ENCODE peak calls at places on chromosomes 1 and 21, in seven cellular contexts. One of them, this sample, is unnamed.

GRCh38 chr1:119652587-119652986 is 4.5 kb upstream of the ZNF697 start:
- DNase-seq in mammary epithelial cell: no peak
- DNase-seq in astrocyte: no peak
- DNase-seq in HCT116: no peak
- DNase-seq in endothelial cell of umbilical vein: no peak
- DNase-seq in fibroblast of lung: no peak
- DNase-seq in keratinocyte: no peak
- DNase-seq in this sample: no peak

GRCh38 chr1:172408958-172409357 is 11.5 kb upstream of the C1orf105 start:
- DNase-seq in mammary epithelial cell: no peak
- DNase-seq in astrocyte: peak; percentile 47
- DNase-seq in HCT116: no peak
- DNase-seq in endothelial cell of umbilical vein: no peak
- DNase-seq in fibroblast of lung: peak; percentile 62
- DNase-seq in keratinocyte: no peak
- DNase-seq in this sample: no peak

GRCh38 chr1:115448282-115449044 is 110.4 kb upstream of the NGF start:
- DNase-seq in mammary epithelial cell: no peak
- DNase-seq in astrocyte: no peak
- DNase-seq in HCT116: no peak
- DNase-seq in endothelial cell of umbilical vein: no peak
- DNase-seq in fibroblast of lung: no peak
- DNase-seq in keratinocyte: no peak
- DNase-seq in this sample: no peak

GRCh38 chr21:41794600-41794999 is 27.7 kb upstream of the RIPK4 start:
- DNase-seq in mammary epithelial cell: no peak
- DNase-seq in astrocyte: no peak
- DNase-seq in HCT116: no peak
- DNase-seq in endothelial cell of umbilical vein: no peak
- DNase-seq in fibroblast of lung: no peak
- DNase-seq in keratinocyte: no peak
- DNase-seq in this sample: no peak

GRCh38 chr1:58649555-58649954 is 50.3 kb downstream of the MYSM1 start:
- DNase-seq in mammary epithelial cell: no peak
- DNase-seq in astrocyte: no peak
- DNase-seq in HCT116: no peak
- DNase-seq in endothelial cell of umbilical vein: no peak
- DNase-seq in fibroblast of lung: no peak
- DNase-seq in keratinocyte: no peak
- DNase-seq in this sample: peak; percentile 14

GRCh38 chr1:223628233-223628632 is 37.3 kb downstream of the CAPN8 start:
- DNase-seq in mammary epithelial cell: no peak
- DNase-seq in astrocyte: peak; percentile 6
- DNase-seq in HCT116: peak; percentile 54
- DNase-seq in endothelial cell of umbilical vein: no peak
- DNase-seq in fibroblast of lung: peak; percentile 25
- DNase-seq in keratinocyte: no peak
- DNase-seq in this sample: peak; percentile 37

GRCh38 chr1:175278729-175279128 is 86.2 kb upstream of the KIAA0040 start:
- DNase-seq in mammary epithelial cell: no peak
- DNase-seq in astrocyte: no peak
- DNase-seq in HCT116: no peak
- DNase-seq in endothelial cell of umbilical vein: no peak
- DNase-seq in fibroblast of lung: no peak
- DNase-seq in keratinocyte: no peak
- DNase-seq in this sample: peak; percentile 11

GRCh38 chr1:226763741-226764264 is 24.7 kb upstream of the ITPKB start:
- DNase-seq in mammary epithelial cell: peak; percentile 89
- DNase-seq in astrocyte: peak; percentile 86
- DNase-seq in HCT116: no peak
- DNase-seq in endothelial cell of umbilical vein: peak; percentile 15
- DNase-seq in fibroblast of lung: peak; percentile 90
- DNase-seq in keratinocyte: peak; percentile 91
- DNase-seq in this sample: peak; percentile 97

GRCh38 chr1:20988943-20989342 is 187.8 kb downstream of the EIF4G3 start:
- DNase-seq in mammary epithelial cell: no peak
- DNase-seq in astrocyte: no peak
- DNase-seq in HCT116: no peak
- DNase-seq in endothelial cell of umbilical vein: no peak
- DNase-seq in fibroblast of lung: no peak
- DNase-seq in keratinocyte: no peak
- DNase-seq in this sample: no peak

GRCh38 chr1:180953291-180953747 is 40.6 kb downstream of the KIAA1614 start:
- DNase-seq in mammary epithelial cell: peak; percentile 88
- DNase-seq in astrocyte: no peak
- DNase-seq in HCT116: no peak
- DNase-seq in endothelial cell of umbilical vein: no peak
- DNase-seq in fibroblast of lung: no peak
- DNase-seq in keratinocyte: peak; percentile 40
- DNase-seq in this sample: peak; percentile 33

GRCh38 chr21:44444286-44444931 is 10.9 kb upstream of the LRRC3 start:
- DNase-seq in mammary epithelial cell: no peak
- DNase-seq in astrocyte: no peak
- DNase-seq in HCT116: peak; percentile 36
- DNase-seq in endothelial cell of umbilical vein: no peak
- DNase-seq in fibroblast of lung: no peak
- DNase-seq in keratinocyte: no peak
- DNase-seq in this sample: no peak

GRCh38 chr1:230979952-230980351 is 1.1 kb downstream of the ARV1 start:
- DNase-seq in mammary epithelial cell: no peak
- DNase-seq in astrocyte: no peak
- DNase-seq in HCT116: no peak
- DNase-seq in endothelial cell of umbilical vein: no peak
- DNase-seq in fibroblast of lung: no peak
- DNase-seq in keratinocyte: no peak
- DNase-seq in this sample: no peak

GRCh38 chr1:17676387-17677060 is 78.6 kb upstream of the ACTL8 start:
- DNase-seq in mammary epithelial cell: no peak
- DNase-seq in astrocyte: no peak
- DNase-seq in HCT116: no peak
- DNase-seq in endothelial cell of umbilical vein: no peak
- DNase-seq in fibroblast of lung: no peak
- DNase-seq in keratinocyte: no peak
- DNase-seq in this sample: no peak

GRCh38 chr1:150567717-150568561 is 11.5 kb downstream of the MCL1 start:
- DNase-seq in mammary epithelial cell: peak; percentile 97
- DNase-seq in astrocyte: peak; percentile 97
- DNase-seq in HCT116: no peak
- DNase-seq in endothelial cell of umbilical vein: peak; percentile 98
- DNase-seq in fibroblast of lung: peak; percentile 97
- DNase-seq in keratinocyte: no peak
- DNase-seq in this sample: peak; percentile 93

GRCh38 chr1:10906866-10907519 is 105.5 kb upstream of the TARDBP start:
- DNase-seq in mammary epithelial cell: no peak
- DNase-seq in astrocyte: no peak
- DNase-seq in HCT116: no peak
- DNase-seq in endothelial cell of umbilical vein: no peak
- DNase-seq in fibroblast of lung: no peak
- DNase-seq in keratinocyte: no peak
- DNase-seq in this sample: no peak

GRCh38 chr1:80363689-80364475 is 1357.4 kb upstream of the ADGRL4 start:
- DNase-seq in mammary epithelial cell: peak; percentile 52
- DNase-seq in astrocyte: peak; percentile 2
- DNase-seq in HCT116: no peak
- DNase-seq in endothelial cell of umbilical vein: no peak
- DNase-seq in fibroblast of lung: peak; percentile 3
- DNase-seq in keratinocyte: no peak
- DNase-seq in this sample: peak; percentile 4

GRCh38 chr1:151013518-151013917 is 5.3 kb downstream of the PRUNE1 start:
- DNase-seq in mammary epithelial cell: no peak
- DNase-seq in astrocyte: peak; percentile 71
- DNase-seq in HCT116: no peak
- DNase-seq in endothelial cell of umbilical vein: peak; percentile 13
- DNase-seq in fibroblast of lung: peak; percentile 81
- DNase-seq in keratinocyte: no peak
- DNase-seq in this sample: no peak

GRCh38 chr1:154170547-154171221 is 15.8 kb upstream of the NUP210L start:
- DNase-seq in mammary epithelial cell: peak; percentile 36
- DNase-seq in astrocyte: no peak
- DNase-seq in HCT116: no peak
- DNase-seq in endothelial cell of umbilical vein: no peak
- DNase-seq in fibroblast of lung: no peak
- DNase-seq in keratinocyte: no peak
- DNase-seq in this sample: no peak

GRCh38 chr1:97654866-97655265 is 266.0 kb downstream of the DPYD start:
- DNase-seq in mammary epithelial cell: no peak
- DNase-seq in astrocyte: peak; percentile 90
- DNase-seq in HCT116: no peak
- DNase-seq in endothelial cell of umbilical vein: no peak
- DNase-seq in fibroblast of lung: peak; percentile 88
- DNase-seq in keratinocyte: no peak
- DNase-seq in this sample: no peak

GRCh38 chr1:244218220-244218619 is 167.1 kb downstream of the ZBTB18 start:
- DNase-seq in mammary epithelial cell: no peak
- DNase-seq in astrocyte: no peak
- DNase-seq in HCT116: no peak
- DNase-seq in endothelial cell of umbilical vein: no peak
- DNase-seq in fibroblast of lung: no peak
- DNase-seq in keratinocyte: no peak
- DNase-seq in this sample: no peak

GRCh38 chr1:244219149-244219548 is 168.1 kb downstream of the ZBTB18 start:
- DNase-seq in mammary epithelial cell: no peak
- DNase-seq in astrocyte: no peak
- DNase-seq in HCT116: no peak
- DNase-seq in endothelial cell of umbilical vein: no peak
- DNase-seq in fibroblast of lung: no peak
- DNase-seq in keratinocyte: no peak
- DNase-seq in this sample: no peak

GRCh38 chr1:244221961-244222360 is 170.9 kb downstream of the ZBTB18 start:
- DNase-seq in mammary epithelial cell: no peak
- DNase-seq in astrocyte: peak; percentile 27
- DNase-seq in HCT116: no peak
- DNase-seq in endothelial cell of umbilical vein: no peak
- DNase-seq in fibroblast of lung: peak; percentile 38
- DNase-seq in keratinocyte: no peak
- DNase-seq in this sample: no peak

GRCh38 chr1:244219802-244220201 is 168.7 kb downstream of the ZBTB18 start:
- DNase-seq in mammary epithelial cell: no peak
- DNase-seq in astrocyte: no peak
- DNase-seq in HCT116: no peak
- DNase-seq in endothelial cell of umbilical vein: no peak
- DNase-seq in fibroblast of lung: no peak
- DNase-seq in keratinocyte: no peak
- DNase-seq in this sample: no peak

DNA sequence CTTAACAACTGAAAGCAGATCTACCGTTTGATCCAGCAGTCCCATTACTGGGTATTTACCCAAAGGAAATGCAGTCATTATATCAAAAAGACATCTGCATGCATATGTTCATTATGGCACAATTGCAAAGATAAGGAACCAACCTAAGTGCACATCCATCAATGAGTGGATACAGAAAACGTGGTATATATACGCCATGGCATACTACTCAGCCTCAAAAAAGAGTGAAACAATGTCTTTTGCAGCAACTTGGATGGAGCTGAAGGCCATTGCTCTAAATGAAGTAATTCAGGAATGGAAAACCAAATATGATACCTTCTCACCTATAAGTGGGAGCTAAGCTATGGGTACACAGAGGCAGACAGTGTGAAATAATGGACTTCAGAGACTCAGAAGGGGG is 169.3 kb downstream of the ZBTB18 start:
- DNase-seq in mammary epithelial cell: no peak
- DNase-seq in astrocyte: no peak
- DNase-seq in HCT116: no peak
- DNase-seq in endothelial cell of umbilical vein: no peak
- DNase-seq in fibroblast of lung: no peak
- DNase-seq in keratinocyte: no peak
- DNase-seq in this sample: no peak
- H2AFZ ChIP-seq in mammary epithelial cell: no peak overlapping the region
- H2AFZ ChIP-seq in astrocyte: no peak overlapping the region
- H2AFZ ChIP-seq in HCT116: no peak overlapping the region
- H2AFZ ChIP-seq in endothelial cell of umbilical vein: no peak overlapping the region
- H2AFZ ChIP-seq in fibroblast of lung: no peak overlapping the region
- H2AFZ ChIP-seq in keratinocyte: no peak overlapping the region
- H2AFZ ChIP-seq in this sample: no peak overlapping the region

GRCh38 chr21:15061284-15061683 is 3.5 kb downstream of the NRIP1 start:
- DNase-seq in mammary epithelial cell: no peak
- DNase-seq in astrocyte: no peak
- DNase-seq in HCT116: no peak
- DNase-seq in endothelial cell of umbilical vein: peak; percentile 26
- DNase-seq in fibroblast of lung: no peak
- DNase-seq in keratinocyte: no peak
- DNase-seq in this sample: no peak
- TF ChIP-seq EZH2 in mammary epithelial cell: no peak
- TF ChIP-seq EZH2 in astrocyte: no peak
- TF ChIP-seq EZH2 in HCT116: no peak
- TF ChIP-seq EZH2 in endothelial cell of umbilical vein: no peak
- TF ChIP-seq EZH2 in fibroblast of lung: no peak
- TF ChIP-seq EZH2 in keratinocyte: no peak
- TF ChIP-seq EZH2 in this sample: no peak

GRCh38 chr21:45974073-45975016 is 7.2 kb upstream of the COL6A1 start:
- DNase-seq in mammary epithelial cell: peak; percentile 28
- DNase-seq in astrocyte: peak; percentile 76
- DNase-seq in HCT116: peak; percentile 36
- DNase-seq in endothelial cell of umbilical vein: peak; percentile 42
- DNase-seq in fibroblast of lung: peak; percentile 84
- DNase-seq in keratinocyte: no peak
- DNase-seq in this sample: peak; percentile 74
- H2AFZ ChIP-seq in mammary epithelial cell: peak overlapping the region; percentile 93
- H2AFZ ChIP-seq in astrocyte: peak overlapping the region; percentile 62
- H2AFZ ChIP-seq in HCT116: peak overlapping the region; percentile 38
- H2AFZ ChIP-seq in endothelial cell of umbilical vein: peak overlapping the region; percentile 44
- H2AFZ ChIP-seq in fibroblast of lung: no peak overlapping the region
- H2AFZ ChIP-seq in keratinocyte: peak overlapping the region; percentile 82
- H2AFZ ChIP-seq in this sample: peak overlapping the region; percentile 73

GRCh38 chr1:205016075-205016474 is 26.9 kb upstream of the CNTN2 start:
- DNase-seq in mammary epithelial cell: no peak
- DNase-seq in astrocyte: no peak
- DNase-seq in HCT116: no peak
- DNase-seq in endothelial cell of umbilical vein: no peak
- DNase-seq in fibroblast of lung: no peak
- DNase-seq in keratinocyte: no peak
- DNase-seq in this sample: no peak

GRCh38 chr1:205013683-205014367 is 29.2 kb upstream of the CNTN2 start:
- DNase-seq in mammary epithelial cell: peak; percentile 23
- DNase-seq in astrocyte: peak; percentile 43
- DNase-seq in HCT116: no peak
- DNase-seq in endothelial cell of umbilical vein: no peak
- DNase-seq in fibroblast of lung: peak; percentile 65
- DNase-seq in keratinocyte: no peak
- DNase-seq in this sample: peak; percentile 41

GRCh38 chr1:205015241-205015640 is 27.8 kb upstream of the CNTN2 start:
- DNase-seq in mammary epithelial cell: no peak
- DNase-seq in astrocyte: no peak
- DNase-seq in HCT116: no peak
- DNase-seq in endothelial cell of umbilical vein: no peak
- DNase-seq in fibroblast of lung: no peak
- DNase-seq in keratinocyte: no peak
- DNase-seq in this sample: no peak

GRCh38 chr1:205016584-205016983 is 26.4 kb upstream of the CNTN2 start:
- DNase-seq in mammary epithelial cell: no peak
- DNase-seq in astrocyte: no peak
- DNase-seq in HCT116: no peak
- DNase-seq in endothelial cell of umbilical vein: no peak
- DNase-seq in fibroblast of lung: no peak
- DNase-seq in keratinocyte: no peak
- DNase-seq in this sample: no peak

DNA sequence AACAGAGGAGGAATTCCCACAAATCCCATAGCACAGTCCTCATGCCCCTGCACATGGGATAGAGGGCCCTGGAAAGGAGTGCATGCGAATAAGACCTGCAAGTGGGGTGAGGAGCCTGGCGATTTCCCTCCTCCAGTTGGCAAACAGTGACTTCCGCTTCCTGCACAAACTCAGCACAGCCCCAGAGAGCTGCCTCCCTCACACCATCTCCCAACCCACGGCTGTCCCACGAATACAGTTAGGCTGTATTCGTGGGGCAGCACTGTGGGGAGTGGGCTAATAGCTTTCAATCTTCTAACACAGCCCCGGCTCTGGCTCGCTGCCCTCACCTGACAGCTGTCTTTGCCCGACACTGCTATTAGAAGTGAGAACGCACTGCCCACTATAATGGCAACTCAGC is 28.2 kb upstream of the CNTN2 start:
- DNase-seq in mammary epithelial cell: no peak
- DNase-seq in astrocyte: no peak
- DNase-seq in HCT116: no peak
- DNase-seq in endothelial cell of umbilical vein: no peak
- DNase-seq in fibroblast of lung: no peak
- DNase-seq in keratinocyte: no peak
- DNase-seq in this sample: no peak
- TF ChIP-seq EZH2 in mammary epithelial cell: no peak
- TF ChIP-seq EZH2 in astrocyte: no peak
- TF ChIP-seq EZH2 in HCT116: no peak
- TF ChIP-seq EZH2 in endothelial cell of umbilical vein: no peak
- TF ChIP-seq EZH2 in fibroblast of lung: no peak
- TF ChIP-seq EZH2 in keratinocyte: no peak
- TF ChIP-seq EZH2 in this sample: no peak

This sample was measured in PC-3.